ENCODE peak calls at places on chromosome 3, in nine cellular contexts. B is activated B cell treated with CpG ODN at 0.5 μM for 24 hours, N is nephron progenitor cell, H is AG04449, L is IMR-90, R is endothelial cell, J is GM12865, D is GM12864, W is spleen. K is an unnamed sample.

GRCh38 chr3:4494807-4495200 is 1.7 kb downstream of the ITPR1 start:
- DNase-seq in B (no peak), N (no peak), H (no peak), L (no peak), R (no peak), J (peak), D (no peak), W (no peak), K (no peak)

GRCh38 chr3:161142486-161142885 is 37.3 kb upstream of the B3GALNT1 start:
- DNase-seq in B (no peak), N (no peak), H (peak), L (no peak), R (no peak), J (no peak), D (no peak), W (no peak), K (no peak)

GRCh38 chr3:66497288-66497972 is 3.4 kb downstream of the LRIG1 start:
- DNase-seq in B (no peak), N (no peak), H (no peak), L (no peak), R (no peak), J (no peak), D (no peak), W (no peak), K (no peak)

GRCh38 chr3:186082150-186082549 is 26.7 kb downstream of the ETV5 start:
- DNase-seq in B (no peak), N (no peak), H (no peak), L (no peak), R (no peak), J (no peak), D (no peak), W (no peak), K (no peak)

GRCh38 chr3:48187579-48188265 is 495 bp downstream of the CDC25A start:
- DNase-seq in B (peak), N (peak), H (no peak), L (no peak), R (peak), J (no peak), D (no peak), W (peak), K (no peak)

GRCh38 chr3:35194666-35195065 is 444.7 kb upstream of the ARPP21 start:
- DNase-seq in B (no peak), N (no peak), H (no peak), L (no peak), R (no peak), J (no peak), D (no peak), W (no peak), K (no peak)

GRCh38 chr3:174874258-174874657 is 15.1 kb downstream of the NAALADL2 start:
- DNase-seq in B (no peak), N (no peak), H (no peak), L (no peak), R (no peak), J (no peak), D (no peak), W (no peak), K (no peak)

GRCh38 chr3:184366619-184367321 is 5.3 kb downstream of the POLR2H start:
- DNase-seq in B (no peak), N (no peak), H (no peak), L (peak), R (no peak), J (no peak), D (no peak), W (no peak), K (no peak)

GRCh38 chr3:186259612-186260383 is 102.2 kb downstream of the DGKG start:
- DNase-seq in B (peak), N (peak), H (peak), L (peak), R (peak), J (peak), D (no peak), W (peak), K (peak)

GRCh38 chr3:197024881-197025735 is 4.5 kb downstream of the MELTF start:
- DNase-seq in B (no peak), N (no peak), H (no peak), L (no peak), R (no peak), J (peak), D (no peak), W (peak), K (no peak)

GRCh38 chr3:136187868-136188267 is 8.3 kb downstream of the MSL2 start:
- DNase-seq in B (no peak), N (no peak), H (no peak), L (no peak), R (no peak), J (no peak), D (no peak), W (no peak), K (no peak)

GRCh38 chr3:18499256-18499655 is 74.1 kb upstream of the SATB1 start:
- DNase-seq in B (no peak), N (no peak), H (no peak), L (no peak), R (no peak), J (peak), D (no peak), W (peak), K (no peak)

GRCh38 chr3:171558183-171558696 is 98.0 kb upstream of the TNIK start:
- DNase-seq in B (no peak), N (no peak), H (no peak), L (no peak), R (no peak), J (no peak), D (no peak), W (no peak), K (no peak)

GRCh38 chr3:64097920-64098319 is 74.6 kb upstream of the PSMD6 start:
- DNase-seq in B (no peak), N (no peak), H (no peak), L (no peak), R (no peak), J (no peak), D (no peak), W (no peak), K (no peak)

GRCh38 chr3:172939651-172940293 is 189.2 kb downstream of the ECT2 start:
- DNase-seq in B (no peak), N (no peak), H (no peak), L (no peak), R (no peak), J (no peak), D (no peak), W (no peak), K (no peak)

GRCh38 chr3:45100998-45101407 is 45.2 kb downstream of the CDCP1 start:
- DNase-seq in B (no peak), N (no peak), H (peak), L (peak), R (no peak), J (no peak), D (no peak), W (no peak), K (no peak)

GRCh38 chr3:43542328-43543043 is 79.3 kb downstream of the ANO10 start:
- DNase-seq in B (no peak), N (no peak), H (no peak), L (no peak), R (no peak), J (no peak), D (no peak), W (no peak), K (no peak)

GRCh38 chr3:178795349-178795748 is 259.1 kb downstream of the KCNMB2 start:
- DNase-seq in B (no peak), N (no peak), H (no peak), L (no peak), R (no peak), J (no peak), D (no peak), W (no peak), K (no peak)

GRCh38 chr3:48125026-48125704 is 63.1 kb downstream of the CDC25A start:
- DNase-seq in B (no peak), N (no peak), H (peak), L (peak), R (no peak), J (no peak), D (no peak), W (no peak), K (no peak)

GRCh38 chr3:139557041-139557440 is 17.5 kb upstream of the RBP1 start:
- DNase-seq in B (no peak), N (no peak), H (no peak), L (no peak), R (no peak), J (no peak), D (no peak), W (no peak), K (no peak)

GRCh38 chr3:132966374-132966773 is 71.8 kb upstream of the TMEM108 start:
- DNase-seq in B (no peak), N (no peak), H (no peak), L (no peak), R (no peak), J (no peak), D (no peak), W (no peak), K (no peak)

GRCh38 chr3:144039661-144040060 is 68.0 kb downstream of the DIPK2A start:
- DNase-seq in B (no peak), N (no peak), H (no peak), L (peak), R (no peak), J (no peak), D (no peak), W (no peak), K (no peak)

GRCh38 chr3:182516597-182517336 is 276.5 kb upstream of the ATP11B start:
- DNase-seq in B (no peak), N (no peak), H (no peak), L (no peak), R (no peak), J (peak), D (no peak), W (no peak), K (no peak)

GRCh38 chr3:13332158-13332557 is 88.0 kb downstream of the NUP210 start:
- DNase-seq in B (peak), N (no peak), H (no peak), L (no peak), R (no peak), J (peak), D (peak), W (no peak), K (peak)

GRCh38 chr3:184192889-184193288 is 6.9 kb downstream of the ABCF3 start:
- DNase-seq in B (no peak), N (no peak), H (no peak), L (no peak), R (no peak), J (no peak), D (no peak), W (no peak), K (no peak)

GRCh38 chr3:49673131-49673714 is 928 bp upstream of the APEH start:
- DNase-seq in B (peak), N (no peak), H (no peak), L (no peak), R (peak), J (peak), D (no peak), W (no peak), K (peak)

GRCh38 chr3:13192471-13193213 is 119.4 kb upstream of the IQSEC1 start:
- DNase-seq in B (no peak), N (peak), H (no peak), L (peak), R (peak), J (no peak), D (no peak), W (peak), K (no peak)

GRCh38 chr3:14525685-14526631 is 14.2 kb downstream of the GRIP2 start:
- DNase-seq in B (no peak), N (no peak), H (peak), L (peak), R (no peak), J (peak), D (no peak), W (no peak), K (no peak)

GRCh38 chr3:148880681-148881080 is 15.6 kb downstream of the CPA3 start:
- DNase-seq in B (no peak), N (no peak), H (no peak), L (no peak), R (peak), J (peak), D (peak), W (no peak), K (no peak)

GRCh38 chr3:127171320-127171719 is 21.6 kb upstream of the PRR23E start:
- DNase-seq in B (no peak), N (no peak), H (no peak), L (no peak), R (no peak), J (no peak), D (no peak), W (no peak), K (no peak)

GRCh38 chr3:58691997-58692396 is 25.4 kb upstream of the FAM3D start:
- DNase-seq in B (no peak), N (no peak), H (no peak), L (peak), R (peak), J (no peak), D (no peak), W (no peak), K (no peak)

GRCh38 chr3:67819447-67819846 is 165.0 kb upstream of the SUCLG2 start:
- DNase-seq in B (no peak), N (no peak), H (no peak), L (no peak), R (no peak), J (no peak), D (no peak), W (no peak), K (no peak)

GRCh38 chr3:145698252-145698651 is 462.7 kb downstream of the PLOD2 start:
- DNase-seq in B (no peak), N (no peak), H (no peak), L (no peak), R (no peak), J (no peak), D (no peak), W (no peak), K (no peak)

GRCh38 chr3:48119495-48120193 is 68.6 kb downstream of the CDC25A start:
- DNase-seq in B (no peak), N (no peak), H (no peak), L (peak), R (no peak), J (no peak), D (no peak), W (no peak), K (no peak)

GRCh38 chr3:55885721-55886120 is 398.6 kb upstream of the WNT5A start:
- DNase-seq in B (no peak), N (no peak), H (no peak), L (peak), R (no peak), J (no peak), D (no peak), W (no peak), K (no peak)
- TF ChIP-seq CTCF in B (no peak), N (no peak), H (no peak), L (peak), R (no peak), J (no peak), D (no peak), W (no peak), K (no peak)

DNA sequence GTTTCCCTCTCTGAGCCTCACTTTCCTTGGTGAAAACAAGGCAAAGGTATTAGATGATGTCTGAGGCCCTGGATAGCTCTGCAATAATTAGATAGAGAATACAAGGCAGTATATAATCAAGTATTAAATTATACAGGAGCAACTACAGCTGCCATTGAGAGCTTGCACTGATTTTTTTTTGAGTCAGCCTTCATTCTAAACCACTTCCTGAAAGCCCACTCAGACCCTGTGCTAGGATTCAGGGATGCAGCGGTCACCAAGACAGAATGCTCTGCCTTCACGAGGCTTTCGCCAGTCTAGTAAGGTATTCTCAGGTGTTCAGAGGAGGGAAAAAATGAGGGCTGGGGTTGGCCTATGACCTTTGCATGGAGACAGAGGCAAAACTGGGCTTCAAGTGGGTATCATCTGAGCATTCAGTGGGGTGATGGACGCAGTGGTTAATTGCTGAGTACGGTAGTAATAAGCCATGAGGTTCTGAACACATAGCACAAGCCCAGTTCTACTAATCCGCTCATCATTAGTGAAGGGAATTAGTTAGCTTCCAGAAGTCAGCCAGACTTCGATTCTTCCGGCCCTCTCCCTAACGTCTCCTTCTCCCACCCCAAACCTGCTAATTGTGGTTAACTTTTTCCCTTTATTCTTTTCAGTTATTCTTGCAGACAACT is 3.6 kb downstream of the VGLL4 start:
- DNase-seq in B (no peak), N (no peak), H (no peak), L (peak), R (no peak), J (no peak), D (no peak), W (no peak), K (no peak)
- TF ChIP-seq CTCF in B (no peak), N (no peak), H (no peak), L (no peak), R (no peak), J (no peak), D (no peak), W (no peak), K (no peak)

GRCh38 chr3:52990637-52991036 is 55.2 kb downstream of the SFMBT1 start:
- DNase-seq in B (no peak), N (no peak), H (no peak), L (no peak), R (no peak), J (no peak), D (no peak), W (no peak), K (no peak)

GRCh38 chr3:52983828-52984227 is 62.0 kb downstream of the SFMBT1 start:
- DNase-seq in B (no peak), N (no peak), H (no peak), L (no peak), R (no peak), J (no peak), D (no peak), W (no peak), K (no peak)

GRCh38 chr3:52986049-52986448 is 59.8 kb downstream of the SFMBT1 start:
- DNase-seq in B (no peak), N (no peak), H (no peak), L (peak), R (no peak), J (no peak), D (no peak), W (no peak), K (no peak)

GRCh38 chr3:52983336-52983807 is 62.5 kb downstream of the SFMBT1 start:
- DNase-seq in B (no peak), N (no peak), H (no peak), L (no peak), R (no peak), J (peak), D (peak), W (no peak), K (peak)

DNA sequence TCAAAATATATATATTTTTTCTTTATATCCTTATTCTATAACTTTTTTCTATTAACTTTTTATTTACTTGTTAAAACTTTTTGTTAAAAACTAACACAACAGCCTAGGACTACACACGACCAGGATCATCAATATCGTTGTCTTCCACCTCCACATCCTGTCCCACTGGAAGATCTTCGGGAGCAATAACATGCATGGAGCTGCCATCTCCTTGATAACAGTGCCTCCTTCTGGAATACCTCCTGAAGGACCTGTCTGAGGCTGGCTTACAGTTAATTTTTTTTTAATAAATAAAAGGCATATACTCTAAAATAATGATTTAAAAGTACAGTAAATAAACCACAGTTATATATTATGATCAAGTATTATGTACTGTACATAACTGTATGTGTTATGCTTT is 58.9 kb downstream of the SFMBT1 start:
- DNase-seq in B (no peak), N (no peak), H (no peak), L (peak), R (peak), J (no peak), D (no peak), W (no peak), K (no peak)
- TF ChIP-seq CTCF in B (no peak), N (no peak), H (peak), L (peak), R (no peak), J (peak), D (peak), W (no peak), K (peak)

GRCh38 chr3:160003520-160004128 is 15.0 kb downstream of the IL12A start:
- DNase-seq in B (peak), N (peak), H (no peak), L (peak), R (peak), J (peak), D (no peak), W (peak), K (peak)
- TF ChIP-seq CTCF in B (no peak), N (peak), H (peak), L (peak), R (peak), J (peak), D (peak), W (peak), K (peak)

DNA sequence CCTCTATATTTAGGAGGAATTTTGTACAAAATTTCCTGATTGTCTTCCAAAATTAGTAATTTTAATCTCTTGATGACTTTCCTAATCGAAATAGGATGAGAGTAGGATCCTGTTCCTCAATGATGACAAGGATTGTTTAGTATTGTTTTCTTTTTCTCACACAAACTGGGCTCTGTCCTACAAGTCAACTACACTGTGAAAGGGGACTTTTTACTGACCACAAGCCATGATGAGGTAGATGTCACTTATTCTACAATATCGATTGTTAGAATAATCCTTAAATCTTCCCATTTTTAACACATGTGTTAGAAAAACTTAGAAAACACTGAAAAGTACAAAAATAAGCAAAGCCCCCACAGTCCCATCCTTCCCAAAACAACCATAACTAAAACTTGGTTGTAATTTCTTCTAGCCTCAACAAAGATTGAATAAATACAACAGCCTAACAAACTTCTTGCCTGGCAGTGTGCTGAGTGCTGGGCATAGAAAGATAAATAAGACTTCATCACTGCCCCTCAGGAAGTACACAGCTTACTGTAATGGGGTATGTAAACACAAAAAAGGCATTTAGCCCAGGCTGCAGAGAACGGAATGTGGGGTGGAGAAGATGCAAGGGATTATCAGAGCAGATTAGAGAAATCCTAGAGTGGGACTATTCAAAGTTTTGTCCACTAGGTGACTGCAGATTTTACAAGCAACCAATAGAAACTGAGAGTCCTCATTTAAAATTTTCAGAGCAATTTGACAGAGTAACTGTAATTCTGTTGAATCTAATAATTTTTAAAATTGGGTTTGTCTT is 35.6 kb upstream of the TSC22D2 start:
- DNase-seq in B (no peak), N (no peak), H (no peak), L (peak), R (no peak), J (peak), D (no peak), W (no peak), K (peak)
- TF ChIP-seq CTCF in B (no peak), N (no peak), H (no peak), L (peak), R (peak), J (peak), D (peak), W (peak), K (no peak)

K was measured in GM10248.